ENCODE peak calls at places on chromosomes 2 and 18, in nine cellular contexts. P, C, H, S, O, J, Y, F and I are unnamed samples.

GRCh38 chr2:86203614-86204013 is 4.4 kb downstream of the MRPL35 start:
- DNase-seq in F (no peak), J (no peak), S (no peak), P (no peak), C (no peak), Y (no peak), O (no peak), H (no peak), I (no peak)

GRCh38 chr18:75422341-75422910 is 5.1 kb downstream of the SMIM21 start:
- DNase-seq in F (peak), Y (no peak), H (no peak), J (no peak), P (no peak), S (no peak), O (no peak), C (peak), I (no peak)

GRCh38 chr2:232389327-232389726 is 10.8 kb downstream of the ALPP start:
- DNase-seq in H (no peak), C (no peak), P (no peak), F (peak), S (peak), Y (no peak), J (no peak), O (peak), I (no peak)

GRCh38 chr2:227374158-227374557 is 4.9 kb downstream of the TM4SF20 start:
- DNase-seq in J (no peak), H (no peak), S (no peak), F (peak), C (peak), Y (no peak), O (peak), P (no peak), I (no peak)

GRCh38 chr2:10286216-10287037 is 16.3 kb upstream of the HPCAL1 start:
- DNase-seq in F (no peak), J (no peak), P (peak), Y (peak), C (no peak), H (peak), S (no peak), O (no peak), I (no peak)

GRCh38 chr2:106956879-106957278 is 70.9 kb upstream of the ST6GAL2 start:
- DNase-seq in O (peak), P (no peak), Y (no peak), F (peak), J (no peak), S (peak), C (no peak), H (no peak), I (peak)

GRCh38 chr2:2687745-2688144 is 356.7 kb upstream of the MYT1L start:
- DNase-seq in S (no peak), Y (no peak), C (no peak), O (no peak), H (no peak), P (no peak), J (no peak), F (no peak), I (no peak)

GRCh38 chr2:166539340-166540162 is 45.5 kb upstream of the SCN7A start:
- DNase-seq in F (peak), Y (no peak), H (no peak), O (peak), J (peak), C (peak), P (no peak), S (peak), I (peak)

GRCh38 chr2:80378-80777 is 34.1 kb upstream of the FAM110C start:
- DNase-seq in H (no peak), J (no peak), Y (no peak), F (no peak), S (no peak), C (no peak), O (no peak), P (no peak), I (no peak)

GRCh38 chr2:68190991-68191731 is 33.5 kb downstream of the PNO1 start:
- DNase-seq in Y (no peak), J (no peak), H (no peak), C (peak), O (peak), S (peak), P (no peak), F (peak), I (no peak)

GRCh38 chr2:220550995-220551702 is 923.7 kb downstream of the SLC4A3 start:
- DNase-seq in P (no peak), Y (no peak), J (no peak), C (peak), H (no peak), F (no peak), O (no peak), S (no peak), I (no peak)

GRCh38 chr2:166803314-166803986 is 84.8 kb upstream of the XIRP2 start:
- DNase-seq in O (no peak), S (peak), P (no peak), Y (no peak), C (no peak), F (no peak), H (no peak), J (peak), I (peak)

GRCh38 chr18:46554406-46554805 is 102.6 kb downstream of the LOXHD1 start:
- DNase-seq in Y (no peak), F (no peak), O (no peak), H (no peak), C (no peak), S (no peak), P (no peak), J (no peak), I (no peak)

GRCh38 chr18:46559296-46559695 is 97.7 kb downstream of the LOXHD1 start:
- DNase-seq in O (no peak), P (no peak), C (no peak), S (no peak), H (no peak), Y (no peak), F (no peak), J (no peak), I (no peak)

GRCh38 chr18:46555213-46555612 is 101.8 kb downstream of the LOXHD1 start:
- DNase-seq in S (no peak), F (no peak), Y (no peak), J (no peak), H (no peak), P (no peak), C (no peak), O (no peak), I (no peak)

GRCh38 chr18:46555724-46556123 is 101.3 kb downstream of the LOXHD1 start:
- DNase-seq in J (peak), C (peak), O (no peak), P (peak), H (no peak), F (peak), S (no peak), Y (no peak), I (peak)

GRCh38 chr18:46556590-46557206 is 100.3 kb downstream of the LOXHD1 start:
- DNase-seq in H (no peak), P (no peak), C (no peak), F (no peak), S (no peak), Y (no peak), O (no peak), J (no peak), I (no peak)
- H3K4me3 ChIP-seq in H (no peak), P (no peak), C (no peak), F (no peak), S (no peak), Y (no peak), O (no peak), J (no peak), I (no peak)

GRCh38 chr2:109213646-109214417 is 84.8 kb downstream of the SH3RF3 start:
- DNase-seq in Y (peak), S (peak), F (peak), H (no peak), C (peak), O (peak), P (peak), J (no peak), I (peak)
- H3K4me3 ChIP-seq in Y (no peak), S (no peak), F (no peak), H (no peak), C (no peak), O (no peak), P (no peak), J (no peak), I (no peak)

DNA sequence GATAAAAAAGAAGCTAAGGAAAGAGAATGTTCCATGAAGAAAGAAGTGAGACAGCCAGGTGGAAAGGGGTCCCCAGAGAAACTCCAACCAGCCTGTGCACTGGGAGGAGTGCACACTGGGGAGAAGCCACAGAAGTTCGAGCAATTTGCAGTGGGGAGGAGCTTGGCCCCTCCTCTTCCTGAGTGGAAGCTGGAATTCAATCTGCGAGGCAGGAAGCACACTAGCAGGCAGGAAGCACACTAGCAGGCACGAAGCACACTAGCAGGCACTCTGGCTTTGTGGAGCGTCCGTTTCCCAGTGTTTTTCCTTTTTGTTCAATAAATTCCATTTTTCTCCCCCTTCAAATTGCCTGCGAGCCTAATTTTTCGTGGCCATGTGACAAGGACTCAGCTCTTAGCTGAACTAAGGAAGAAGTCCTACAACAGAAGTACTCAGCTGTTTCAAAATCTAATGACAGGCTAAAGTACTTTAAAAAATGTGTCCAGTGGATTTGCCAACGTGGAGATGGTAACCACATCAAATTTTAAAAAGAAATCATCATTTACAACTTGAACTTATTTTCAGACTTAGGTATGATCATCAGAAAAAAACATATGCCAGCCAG is 21.4 kb upstream of the SPIRE1 start:
- DNase-seq in S (peak), C (no peak), O (peak), J (peak), H (no peak), P (peak), Y (peak), F (peak), I (no peak)
- H3K4me3 ChIP-seq in S (peak), C (no peak), O (no peak), J (no peak), H (no peak), P (no peak), Y (peak), F (no peak), I (no peak)

DNA sequence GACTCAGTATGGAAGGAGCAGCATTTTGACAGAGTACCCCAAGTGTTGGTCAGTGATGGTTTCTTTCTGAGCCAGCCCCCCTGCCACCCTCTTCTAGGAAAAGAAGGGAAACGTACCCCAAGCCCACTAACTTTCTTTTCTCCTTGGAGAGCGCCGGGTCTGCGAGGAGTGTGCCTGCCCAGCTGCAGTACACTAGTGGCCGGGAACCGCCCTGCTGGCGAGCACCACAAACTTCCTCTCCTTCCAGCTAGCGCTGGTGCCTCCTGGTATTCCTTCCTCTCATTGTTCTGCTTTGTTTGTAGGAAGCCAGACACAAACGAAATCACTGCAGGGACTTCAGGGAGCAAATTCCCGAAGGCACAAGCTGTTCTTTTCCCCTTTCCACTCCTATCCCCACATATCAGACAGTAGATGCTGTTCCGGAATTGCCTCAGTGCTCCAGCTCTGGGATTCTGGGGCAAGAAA is 1.8 kb downstream of the CCDC85A start:
- DNase-seq in O (peak), F (peak), C (peak), P (peak), H (peak), J (peak), S (peak), Y (peak), I (peak)
- H3K4me3 ChIP-seq in O (peak), F (no peak), C (no peak), P (peak), H (peak), J (no peak), S (peak), Y (peak), I (peak)

DNA sequence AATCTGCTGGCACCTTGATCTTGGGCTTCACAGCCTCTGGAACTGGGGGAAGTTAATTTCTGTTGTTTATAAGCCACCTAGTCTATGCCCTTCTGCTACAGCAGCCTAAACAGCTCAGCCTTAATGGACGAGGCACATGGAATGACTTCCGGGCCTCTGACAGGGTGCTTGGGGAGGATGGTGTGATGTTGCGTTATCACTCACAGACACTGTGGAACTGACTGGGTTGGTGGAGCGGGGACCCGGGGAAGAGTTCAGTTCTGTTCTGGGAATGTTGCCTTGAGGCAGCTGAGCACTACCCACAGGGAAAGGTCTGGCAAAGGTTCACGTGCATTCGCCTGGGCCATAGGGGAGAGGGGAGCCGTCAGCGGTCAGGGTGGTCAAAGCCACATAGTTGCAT is 36.1 kb downstream of the LRRFIP1 start:
- DNase-seq in O (no peak), Y (no peak), P (no peak), J (no peak), F (no peak), S (peak), C (no peak), H (no peak), I (no peak)
- H3K4me3 ChIP-seq in O (no peak), Y (no peak), P (no peak), J (no peak), F (no peak), S (no peak), C (no peak), H (no peak), I (no peak)

GRCh38 chr2:200615247-200615646 is 29.4 kb downstream of the AOX1 start:
- DNase-seq in Y (no peak), H (no peak), F (peak), P (no peak), C (peak), J (no peak), S (peak), O (peak), I (peak)
- H3K4me3 ChIP-seq in Y (no peak), H (no peak), F (no peak), P (no peak), C (no peak), J (no peak), S (no peak), O (no peak), I (no peak)

DNA sequence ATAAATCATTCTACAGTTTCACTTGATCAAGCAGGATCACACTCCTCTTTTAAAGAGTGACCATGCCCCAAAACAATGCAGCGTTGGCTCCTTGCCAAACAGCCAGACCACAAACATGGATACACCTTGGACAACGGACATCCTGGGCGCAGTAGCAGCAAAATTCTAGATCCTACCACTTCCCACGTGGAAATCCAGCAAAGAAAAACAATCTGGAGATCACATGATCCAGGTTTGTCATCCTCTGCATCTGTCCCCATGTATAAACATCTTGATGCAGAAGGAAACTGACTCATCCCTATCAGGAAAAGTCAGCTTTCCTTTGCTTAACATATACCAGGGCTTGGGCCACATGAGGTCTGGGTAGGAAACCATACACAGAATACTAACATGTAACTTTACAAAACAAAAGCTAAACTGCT is 53.1 kb downstream of the ZNF521 start:
- DNase-seq in C (peak), H (no peak), Y (no peak), O (peak), J (no peak), S (peak), F (peak), P (peak), I (peak)
- H3K4me3 ChIP-seq in C (no peak), H (no peak), Y (no peak), O (no peak), J (no peak), S (peak), F (no peak), P (no peak), I (no peak)

DNA sequence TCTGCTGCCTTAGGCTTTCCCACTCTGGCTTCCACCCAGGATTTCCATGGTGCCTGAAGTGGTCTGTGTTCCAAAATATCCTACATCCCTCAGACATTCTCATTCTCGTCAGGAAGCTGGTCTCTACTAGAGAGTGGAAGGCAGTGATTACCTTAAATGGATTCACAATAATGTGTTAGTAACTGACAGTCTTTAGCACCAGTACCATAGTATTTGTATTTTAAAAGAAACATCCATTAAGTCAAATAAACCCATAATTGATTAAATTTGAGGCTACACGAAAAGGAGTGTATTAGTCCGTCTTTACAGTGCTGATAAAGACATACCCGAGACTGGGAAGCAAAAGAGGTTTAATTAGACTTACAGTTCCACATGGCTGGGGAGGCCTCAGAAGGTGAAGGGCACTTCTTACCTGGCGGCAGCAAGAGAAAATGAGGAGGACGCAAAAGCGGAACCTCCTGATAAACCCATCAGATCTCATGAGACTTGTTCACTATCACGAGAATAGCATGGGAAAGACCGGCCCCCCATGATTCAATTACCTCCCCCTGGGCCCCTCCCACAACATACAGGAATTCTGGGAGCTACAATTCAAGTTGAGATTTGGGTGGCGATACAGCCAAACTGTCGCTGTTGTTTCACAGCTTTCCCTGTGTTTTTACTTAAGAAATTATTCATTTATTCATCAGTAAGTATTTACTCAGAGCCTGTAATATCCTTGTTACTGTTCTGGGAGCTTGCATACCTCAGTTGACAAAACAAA is 306.5 kb downstream of the STK39 start:
- DNase-seq in J (no peak), F (no peak), O (no peak), C (no peak), H (no peak), Y (no peak), P (no peak), S (no peak), I (no peak)
- H3K4me3 ChIP-seq in J (no peak), F (no peak), O (no peak), C (no peak), H (no peak), Y (no peak), P (no peak), S (no peak), I (no peak)

GRCh38 chr2:208669394-208669793 is 262.8 kb downstream of the PTH2R start:
- DNase-seq in P (no peak), Y (no peak), J (no peak), H (no peak), S (no peak), F (no peak), C (no peak), O (no peak), I (no peak)

GRCh38 chr2:208673631-208674030 is 267.0 kb downstream of the PTH2R start:
- DNase-seq in J (no peak), F (no peak), Y (no peak), O (no peak), P (no peak), H (no peak), S (no peak), C (no peak), I (no peak)

GRCh38 chr2:208671312-208671711 is 264.7 kb downstream of the PTH2R start:
- DNase-seq in J (no peak), S (no peak), C (no peak), H (no peak), O (no peak), Y (no peak), P (no peak), F (no peak), I (no peak)
- H3K4me3 ChIP-seq in J (no peak), S (no peak), C (no peak), H (no peak), O (no peak), Y (no peak), P (no peak), F (no peak), I (no peak)